ENCODE peak calls at places on chromosomes 2 and 18, in six cellular contexts. C is mammary epithelial cell, Q is fibroblast of lung, W is HCT116, V is upper lobe of right lung, T is cardiac muscle cell. L is an unnamed sample. For H3K36me3, the result is how much of the 10 kb centered on the place peaks cover.

GRCh38 chr18:74456409-74457042 is 582 bp downstream of the DIPK1C start:
- DNase-seq in C (peak), Q (no peak), W (no peak), V (no peak), T (peak), L (no peak)

GRCh38 chr2:22697054-22697453 is 687.9 kb upstream of the KLHL29 start:
- DNase-seq in C (no peak), Q (no peak), W (no peak), V (no peak), T (no peak), L (no peak)

GRCh38 chr2:74819702-74820101 is 14.2 kb upstream of the HK2 start:
- DNase-seq in C (no peak), Q (no peak), W (no peak), V (no peak), T (no peak), L (no peak)

GRCh38 chr2:164719996-164720941 is 99.0 kb upstream of the GRB14 start:
- DNase-seq in C (peak), Q (peak), W (no peak), V (no peak), T (no peak), L (no peak)

GRCh38 chr2:121902171-121902591 is 146.7 kb downstream of the TSN start:
- DNase-seq in C (no peak), Q (no peak), W (no peak), V (no peak), T (no peak), L (peak)

GRCh38 chr18:13447621-13448020 is 229.1 kb downstream of the LDLRAD4 start:
- DNase-seq in C (no peak), Q (peak), W (no peak), V (no peak), T (no peak), L (peak)

GRCh38 chr18:68121826-68122225 is 593.1 kb downstream of the TMX3 start:
- DNase-seq in C (peak), Q (peak), W (no peak), V (no peak), T (no peak), L (no peak)

GRCh38 chr2:26846881-26847662 is 860 bp upstream of the DPYSL5 start:
- DNase-seq in C (no peak), Q (no peak), W (no peak), V (no peak), T (no peak), L (peak)

GRCh38 chr2:232894251-232894650 is 24.2 kb downstream of the SNORC start:
- DNase-seq in C (no peak), Q (no peak), W (no peak), V (no peak), T (no peak), L (no peak)

GRCh38 chr18:13888317-13888716 is 27.0 kb downstream of the MC2R start:
- DNase-seq in C (no peak), Q (no peak), W (no peak), V (no peak), T (no peak), L (no peak)

GRCh38 chr2:207086136-207086535 is 79.6 kb downstream of the KLF7 start:
- DNase-seq in C (no peak), Q (no peak), W (no peak), V (no peak), T (peak), L (no peak)

GRCh38 chr2:9780368-9781130 is 62.7 kb upstream of the TAF1B start:
- DNase-seq in C (peak), Q (no peak), W (no peak), V (no peak), T (no peak), L (no peak)

DNA sequence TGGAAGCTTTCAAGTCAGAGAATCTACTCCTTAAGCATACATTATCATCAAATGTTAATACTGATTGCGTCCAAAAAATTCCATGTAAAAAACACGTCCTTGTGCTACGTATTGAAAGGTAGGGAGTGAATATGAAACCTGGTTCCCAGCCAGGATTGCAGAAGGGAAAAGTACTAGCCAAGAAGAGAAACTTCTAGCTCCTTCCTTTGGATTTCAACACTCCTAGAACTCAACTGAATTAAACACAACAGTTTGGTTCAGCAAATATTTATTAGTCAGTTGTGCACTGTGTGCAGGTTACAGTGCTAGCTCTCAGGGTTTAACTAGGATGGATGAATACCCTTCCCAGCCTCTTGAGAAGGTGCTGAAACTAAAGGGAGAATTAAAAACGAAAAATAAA is 33.9 kb upstream of the FHL2 start:
- DNase-seq in C (peak), Q (no peak), W (no peak), V (no peak), T (no peak), L (no peak)
- H3K4me3 ChIP-seq in C (no peak), Q (no peak), W (no peak), V (no peak), T (peak), L (no peak)

GRCh38 chr2:112760149-112760548 is 4.3 kb downstream of the CKAP2L start:
- DNase-seq in C (no peak), Q (no peak), W (no peak), V (no peak), T (no peak), L (no peak)
- H3K36me3 ChIP-seq in C (under half), Q (under half), W (under half), V (under half), T (under half), L (half or more)

GRCh38 chr2:40716879-40717278 is 265.0 kb upstream of the SLC8A1 start:
- DNase-seq in C (peak), Q (peak), W (no peak), V (no peak), T (no peak), L (no peak)
- H3K4me3 ChIP-seq in C (no peak), Q (no peak), W (no peak), V (no peak), T (no peak), L (no peak)

GRCh38 chr2:135676031-135676430 is 65.6 kb upstream of the UBXN4 start:
- DNase-seq in C (no peak), Q (no peak), W (no peak), V (no peak), T (no peak), L (no peak)
- H3K36me3 ChIP-seq in C (under half), Q (under half), W (under half), V (under half), T (under half), L (under half)